ENCODE peak calls at places on chromosome 9, in seven cellular contexts. L, P, Q, X, O, E and G are unnamed samples.

GRCh38 chr9:2424564-2425153 is 196.9 kb upstream of the VLDLR start:
- DNase-seq in L (no peak), Q (no peak), X (no peak), E (no peak), P (no peak), O (no peak), G (no peak)

GRCh38 chr9:86821011-86821845 is 126.1 kb downstream of the GAS1 start:
- DNase-seq in P (no peak), L (no peak), Q (no peak), X (peak; percentile 44), O (no peak), E (no peak), G (no peak)

GRCh38 chr9:81717061-81717746 is 27.9 kb upstream of the TLE1 start:
- DNase-seq in P (no peak), L (no peak), E (no peak), Q (peak; percentile 38), O (no peak), X (no peak), G (no peak)

GRCh38 chr9:136264046-136264802 is 18.6 kb upstream of the QSOX2 start:
- DNase-seq in E (no peak), Q (no peak), L (no peak), O (no peak), X (no peak), P (no peak), G (no peak)

GRCh38 chr9:19631181-19631580 is 157.7 kb downstream of the SLC24A2 start:
- DNase-seq in O (no peak), P (no peak), L (no peak), Q (no peak), E (no peak), X (no peak), G (no peak)

GRCh38 chr9:120609636-120610035 is 29.7 kb upstream of the CDK5RAP2 start:
- DNase-seq in L (no peak), O (no peak), X (no peak), P (no peak), Q (no peak), E (no peak), G (no peak)

GRCh38 chr9:114250235-114250568 is 72.7 kb upstream of the ORM1 start:
- DNase-seq in P (peak; percentile 91), O (peak; percentile 92), Q (no peak), X (peak; percentile 82), L (peak; percentile 80), E (peak; percentile 87), G (no peak)

GRCh38 chr9:16262467-16263261 is 607.8 kb downstream of the BNC2 start:
- DNase-seq in P (no peak), X (no peak), Q (no peak), O (no peak), E (no peak), L (no peak), G (no peak)

GRCh38 chr9:110566156-110566555 is 13.4 kb downstream of the SVEP1 start:
- DNase-seq in Q (no peak), X (no peak), P (no peak), L (no peak), O (no peak), E (no peak), G (no peak)

GRCh38 chr9:7879551-7880245 is 80.1 kb upstream of the DMAC1 start:
- DNase-seq in E (no peak), O (no peak), L (no peak), X (peak; percentile 18), P (no peak), Q (peak; percentile 48), G (no peak)

GRCh38 chr9:127360829-127361228 is 36.1 kb upstream of the SLC2A8 start:
- DNase-seq in L (no peak), P (no peak), X (peak; percentile 26), E (no peak), Q (peak; percentile 82), O (no peak), G (no peak)

GRCh38 chr9:17725399-17726010 is 146.6 kb downstream of the SH3GL2 start:
- DNase-seq in Q (no peak), L (no peak), P (no peak), X (no peak), O (no peak), E (no peak), G (no peak)

GRCh38 chr9:99474186-99474585 is 252.1 kb downstream of the SEC61B start:
- DNase-seq in L (no peak), O (no peak), Q (no peak), X (no peak), E (no peak), P (no peak), G (no peak)

GRCh38 chr9:107249131-107249533 is 33.9 kb upstream of the RAD23B start:
- DNase-seq in X (no peak), Q (peak; percentile 61), L (no peak), P (no peak), E (no peak), O (no peak), G (no peak)

GRCh38 chr9:107249665-107250285 is 33.3 kb upstream of the RAD23B start:
- DNase-seq in P (no peak), L (no peak), X (peak; percentile 38), E (no peak), Q (no peak), O (no peak), G (no peak)

GRCh38 chr9:107243757-107244156 is 39.3 kb upstream of the RAD23B start:
- DNase-seq in L (no peak), X (peak; percentile 65), O (no peak), Q (no peak), P (no peak), E (no peak), G (no peak)

GRCh38 chr9:107248714-107249113 is 34.4 kb upstream of the RAD23B start:
- DNase-seq in Q (no peak), X (no peak), P (no peak), E (no peak), O (no peak), L (no peak), G (no peak)

GRCh38 chr9:107246259-107247254 is 36.5 kb upstream of the RAD23B start:
- DNase-seq in Q (peak; percentile 71), L (no peak), P (no peak), O (no peak), X (peak; percentile 32), E (no peak), G (no peak)
- TF ChIP-seq CTCF in Q (peak; percentile 74), L (no peak), P (peak; percentile 5), O (no peak), X (peak; percentile 11), E (no peak), G (no peak)

DNA sequence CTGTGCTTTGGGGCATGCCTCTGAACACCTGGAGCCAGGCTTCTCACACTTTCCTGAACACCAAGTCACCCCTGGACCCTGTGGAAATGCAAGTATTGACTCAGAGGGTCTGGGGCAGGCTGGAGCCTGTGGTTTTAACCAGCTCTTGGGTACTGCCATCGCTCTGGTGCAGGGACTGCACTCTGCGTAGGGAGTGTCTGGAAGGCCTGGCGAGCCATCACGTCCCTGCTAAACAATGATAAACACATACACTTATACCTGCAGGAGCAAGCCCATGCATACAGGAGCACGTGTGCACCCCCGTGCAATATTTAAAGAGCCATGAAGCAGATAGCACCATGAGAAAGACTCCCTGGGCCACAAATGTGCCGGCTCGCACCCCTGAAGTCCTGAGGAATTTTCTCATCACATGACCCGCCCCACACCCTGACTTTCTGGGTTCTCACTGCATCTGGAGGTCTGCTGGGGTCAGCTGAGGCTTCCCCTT is 267.7 kb downstream of the GADD45G start:
- DNase-seq in O (no peak), X (no peak), P (peak; percentile 40), L (no peak), Q (no peak), E (no peak), G (no peak)
- TF ChIP-seq CTCF in O (no peak), X (no peak), P (no peak), L (no peak), Q (no peak), E (no peak), G (no peak)

GRCh38 chr9:88280816-88281382 is 107.3 kb upstream of the SPIN1 start:
- DNase-seq in O (no peak), E (no peak), Q (peak; percentile 73), L (no peak), X (peak; percentile 49), P (peak; percentile 15), G (no peak)
- TF ChIP-seq CTCF in O (no peak), E (no peak), Q (peak; percentile 54), L (no peak), X (no peak), P (no peak), G (no peak)

DNA sequence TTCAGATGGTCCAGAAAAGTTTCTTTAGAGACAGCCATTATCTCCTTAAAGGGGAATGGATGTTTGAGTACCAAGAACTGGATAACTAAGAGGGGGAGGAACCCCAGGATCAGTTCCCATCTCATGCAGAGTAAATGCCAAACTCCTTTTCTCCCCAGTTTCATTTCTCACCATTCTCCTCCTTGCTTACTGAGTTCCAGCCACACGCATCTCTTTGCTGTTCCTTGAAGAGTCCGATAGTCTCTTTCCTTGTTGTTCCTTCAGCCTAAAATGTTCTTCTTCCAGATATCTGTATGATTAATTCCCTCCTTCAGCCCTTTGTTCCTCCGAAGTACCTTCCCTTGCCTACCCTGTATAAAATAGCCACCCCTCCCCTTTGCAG is 30.0 kb downstream of the KDM4C start:
- DNase-seq in X (no peak), L (no peak), E (no peak), O (no peak), P (no peak), Q (no peak), G (no peak)
- TF ChIP-seq CTCF in X (no peak), L (no peak), E (no peak), O (no peak), P (no peak), Q (no peak), G (no peak)

DNA sequence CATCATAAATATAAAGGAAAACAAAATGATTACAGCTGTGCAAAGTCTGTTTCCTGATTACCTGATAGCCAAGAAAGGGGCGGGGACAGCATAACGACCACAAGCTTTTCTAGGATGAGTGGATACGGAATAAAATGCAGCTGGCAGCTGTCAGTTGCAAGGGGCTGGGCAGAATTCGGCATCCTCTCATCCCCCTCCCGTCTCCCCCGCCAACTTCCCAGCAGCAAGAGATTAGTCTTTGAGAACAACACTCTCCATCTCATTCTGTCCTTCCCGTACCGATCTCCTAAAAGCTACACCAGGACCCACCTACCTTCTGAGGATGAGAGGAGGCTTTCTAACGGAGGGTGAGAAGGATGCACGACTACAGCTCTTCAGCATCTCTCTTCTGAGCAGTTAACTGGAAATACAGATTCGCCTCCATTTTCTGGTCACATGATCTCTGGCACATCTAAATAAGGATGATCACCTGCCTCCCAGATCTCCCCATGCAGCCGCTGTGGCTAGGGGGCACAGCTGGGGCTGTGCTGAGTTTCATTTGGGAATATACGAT is 72.4 kb upstream of the PCA3 start:
- DNase-seq in E (no peak), X (no peak), O (no peak), Q (peak; percentile 28), L (no peak), P (no peak), G (no peak)
- TF ChIP-seq CTCF in E (no peak), X (no peak), O (no peak), Q (no peak), L (no peak), P (no peak), G (no peak)

GRCh38 chr9:79264511-79265448 is 307.0 kb upstream of the TLE4 start:
- DNase-seq in E (peak; percentile 5), P (no peak), L (no peak), O (no peak), Q (no peak), X (no peak), G (no peak)

GRCh38 chr9:79263666-79264460 is 307.9 kb upstream of the TLE4 start:
- DNase-seq in X (no peak), O (no peak), Q (no peak), L (no peak), P (no peak), E (no peak), G (no peak)

GRCh38 chr9:79266986-79267385 is 304.8 kb upstream of the TLE4 start:
- DNase-seq in P (no peak), Q (no peak), E (no peak), L (no peak), O (no peak), X (no peak), G (no peak)
- TF ChIP-seq CTCF in P (no peak), Q (no peak), E (no peak), L (no peak), O (no peak), X (no peak), G (no peak)